ENCODE peak calls at places on chromosomes 3 and 15, in ten cellular contexts. U is lower lobe of right lung, L is esophagus squamous epithelium, I is upper lobe of right lung, W is breast epithelium, P is AG10803, M is AG09319, F is left lung, A is GM20000, G is BJ. R is an unnamed sample.

GRCh38 chr3:172221550-172221949 is 182.2 kb downstream of the FNDC3B start:
- DNase-seq in G (peak; percentile 65), A (no peak), L (no peak), I (no peak), W (no peak), P (peak; percentile 83), U (no peak), M (peak; percentile 54), F (no peak), R (no peak)

GRCh38 chr3:13133471-13133981 is 60.3 kb upstream of the IQSEC1 start:
- DNase-seq in G (no peak), U (peak; percentile 36), P (no peak), L (no peak), I (peak; percentile 56), F (peak; percentile 22), M (no peak), W (peak; percentile 25), A (no peak), R (no peak)

GRCh38 chr15:25862469-25863066 is 559 bp downstream of the ATP10A start:
- DNase-seq in G (no peak), A (peak; percentile 49), P (peak; percentile 31), U (peak; percentile 72), W (peak; percentile 69), F (no peak), L (no peak), I (peak; percentile 83), M (no peak), R (no peak)

GRCh38 chr3:36868614-36869436 is 76.0 kb downstream of the TRANK1 start:
- DNase-seq in F (no peak), G (peak; percentile 3), P (peak; percentile 63), L (no peak), W (no peak), M (peak; percentile 24), U (no peak), A (peak; percentile 61), I (no peak), R (no peak)

GRCh38 chr3:42683875-42684593 is 1.3 kb upstream of the KLHL40 start:
- DNase-seq in W (no peak), F (peak; percentile 61), U (peak; percentile 46), I (peak; percentile 64), G (peak; percentile 80), L (no peak), A (no peak), M (peak; percentile 71), P (peak; percentile 93), R (no peak)

GRCh38 chr15:32826685-32827084 is 108.9 kb downstream of the GREM1 start:
- DNase-seq in U (no peak), W (no peak), G (no peak), M (no peak), L (no peak), F (no peak), P (no peak), I (no peak), A (no peak), R (no peak)

GRCh38 chr3:38108649-38109579 is 28.0 kb downstream of the ACAA1 start:
- DNase-seq in F (no peak), M (no peak), P (no peak), G (no peak), L (no peak), W (peak; percentile 10), I (peak; percentile 52), A (no peak), U (peak; percentile 50), R (peak; percentile 11)

GRCh38 chr15:67049351-67050044 is 15.9 kb upstream of the SMAD3 start:
- DNase-seq in A (no peak), L (no peak), U (no peak), W (no peak), F (no peak), M (no peak), G (peak; percentile 63), I (no peak), P (peak; percentile 80), R (no peak)

GRCh38 chr3:69145688-69146087 is 23.3 kb upstream of the LMOD3 start:
- DNase-seq in L (no peak), W (no peak), P (no peak), F (no peak), I (no peak), G (no peak), A (no peak), U (no peak), M (no peak), R (no peak)

GRCh38 chr3:15989419-15989818 is 185.1 kb upstream of the GALNT15 start:
- DNase-seq in G (no peak), I (no peak), M (peak; percentile 25), L (no peak), F (no peak), A (no peak), U (no peak), W (no peak), P (peak; percentile 73), R (no peak)

GRCh38 chr3:154121236-154122095 is at the start of gene ARHGEF26:
- DNase-seq in L (no peak), U (peak; percentile 91), W (peak; percentile 94), F (peak; percentile 90), I (peak; percentile 95), P (peak; percentile 53), G (no peak), A (peak; percentile 82), M (peak; percentile 12), R (peak; percentile 40)

GRCh38 chr3:4270726-4271125 is 32.4 kb upstream of the SETMAR start:
- DNase-seq in A (peak; percentile 12), F (no peak), M (no peak), G (no peak), P (no peak), I (no peak), L (no peak), U (no peak), W (no peak), R (no peak)

GRCh38 chr3:125512135-125512920 is 7.7 kb downstream of the SNX4 start:
- DNase-seq in A (peak; percentile 6), F (no peak), L (no peak), M (no peak), G (no peak), P (peak; percentile 1), U (no peak), I (no peak), W (no peak), R (no peak)

GRCh38 chr3:44929782-44930181 is 46.2 kb downstream of the ZDHHC3 start:
- DNase-seq in F (no peak), A (no peak), W (no peak), U (no peak), I (no peak), P (no peak), L (no peak), G (no peak), M (no peak), R (no peak)

GRCh38 chr15:73997986-73998385 is 3.5 kb downstream of the PML start:
- DNase-seq in W (no peak), A (no peak), I (no peak), G (no peak), M (no peak), P (no peak), F (no peak), U (no peak), L (no peak), R (no peak)
- TF ChIP-seq CTCF in W (no peak), A (no peak), I (no peak), G (no peak), M (no peak), P (no peak), F (no peak), U (no peak), L (no peak), R (no peak)

DNA sequence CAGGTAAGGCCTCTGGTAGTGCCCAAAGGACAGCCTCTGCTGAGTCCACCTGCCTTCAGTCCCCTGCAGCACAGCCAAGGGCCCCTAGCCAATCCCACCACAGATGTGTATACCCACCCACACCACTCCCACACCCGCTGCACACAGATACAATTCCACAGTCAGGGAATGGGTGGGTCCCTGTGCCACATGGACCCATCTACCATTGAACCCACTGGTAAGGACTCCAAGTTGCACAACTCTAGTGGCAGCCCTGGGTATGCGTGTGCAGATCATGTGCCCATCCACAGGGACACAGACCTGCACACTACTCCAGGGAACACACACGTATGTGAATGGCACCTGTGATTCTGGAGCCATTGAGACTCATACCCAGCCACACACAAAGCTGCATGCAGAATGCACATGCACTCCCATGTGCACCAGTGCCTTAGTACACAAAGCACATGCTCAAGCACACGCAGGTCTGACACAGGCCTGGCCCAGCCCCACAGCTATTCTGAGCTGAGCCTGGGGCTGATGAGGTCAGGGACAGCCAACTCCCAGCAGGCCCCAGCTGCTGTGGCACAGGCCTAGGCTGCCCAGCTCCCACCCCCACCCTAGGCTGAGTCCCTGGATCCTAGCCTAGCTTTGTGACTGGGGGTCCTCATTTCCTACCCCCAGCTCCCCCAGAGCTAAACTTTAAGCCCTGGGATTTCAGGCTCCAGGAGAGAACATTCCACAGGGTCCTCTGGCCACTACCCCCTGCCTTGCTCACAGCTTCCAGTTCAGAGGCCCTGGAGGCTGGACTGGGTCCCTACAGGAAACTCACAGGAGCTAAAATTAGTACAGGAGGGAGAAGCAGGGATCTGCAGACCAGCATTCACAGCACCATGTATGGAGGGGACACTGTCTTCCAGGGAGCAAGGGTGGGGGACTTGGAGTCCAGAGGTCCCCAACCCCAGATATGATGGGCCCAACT is 2.8 kb upstream of the ALS2CL start:
- DNase-seq in L (no peak), W (no peak), M (no peak), G (no peak), U (no peak), I (no peak), F (no peak), A (no peak), P (peak; percentile 49), R (no peak)
- TF ChIP-seq CTCF in L (no peak), W (no peak), M (no peak), G (peak; percentile 5), U (no peak), I (no peak), F (no peak), A (no peak), P (peak; percentile 4), R (no peak)

GRCh38 chr15:93331545-93332117 is 242.6 kb upstream of the RGMA start:
- DNase-seq in G (no peak), L (no peak), W (no peak), F (no peak), I (no peak), U (no peak), M (no peak), A (no peak), P (no peak), R (no peak)

GRCh38 chr15:93330862-93331544 is 242.0 kb upstream of the RGMA start:
- DNase-seq in U (no peak), A (no peak), W (no peak), L (no peak), P (no peak), M (no peak), I (no peak), G (no peak), F (no peak), R (no peak)

DNA sequence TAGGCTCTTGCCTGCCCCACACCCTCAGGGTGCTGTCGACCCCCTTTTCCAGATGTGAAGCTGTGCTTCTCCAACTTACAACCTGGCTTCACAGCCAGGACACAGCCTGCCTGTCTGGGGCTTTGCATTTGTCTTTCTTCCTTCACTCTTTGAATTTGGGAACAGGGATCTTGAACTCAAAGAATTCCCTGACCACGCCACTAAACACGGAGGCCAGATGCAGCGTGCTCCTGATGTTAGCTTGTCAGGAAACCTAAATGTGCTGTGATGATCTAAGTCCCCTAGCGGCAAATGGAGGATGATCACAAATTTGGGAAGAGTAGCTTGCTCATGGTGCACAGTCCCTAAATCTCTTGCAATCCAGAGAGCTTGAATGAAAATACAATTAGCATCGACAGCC is 244.8 kb upstream of the RGMA start:
- DNase-seq in W (no peak), M (no peak), P (no peak), F (no peak), G (no peak), L (no peak), A (no peak), I (no peak), U (no peak), R (no peak)
- TF ChIP-seq CTCF in W (no peak), M (no peak), P (no peak), F (peak; percentile 14), G (no peak), L (no peak), A (no peak), I (peak; percentile 21), U (no peak), R (no peak)

GRCh38 chr3:17810759-17811158 is 68.3 kb upstream of the TBC1D5 start:
- DNase-seq in M (peak; percentile 1), F (no peak), I (no peak), G (peak; percentile 38), P (peak; percentile 65), W (no peak), A (no peak), U (no peak), L (no peak), R (no peak)
- TF ChIP-seq CTCF in M (peak; percentile 36), F (no peak), I (peak; percentile 13), G (peak; percentile 52), P (peak; percentile 48), W (no peak), A (no peak), U (no peak), L (no peak), R (no peak)